ENCODE peak calls at places on chromosomes 2 and 18, in four cellular contexts. Z, Q, U and L are unnamed samples.

GRCh38 chr18:5294113-5294617 is 1.4 kb downstream of the ZBTB14 start:
- DNase-seq in U (peak), Q (no peak), Z (no peak), L (no peak)

GRCh38 chr18:25814841-25815458 is 275.5 kb downstream of the SS18 start:
- DNase-seq in U (no peak), Z (no peak), Q (no peak), L (peak)

GRCh38 chr18:37564796-37565137 is 831 bp downstream of the CELF4 start:
- DNase-seq in Q (no peak), Z (peak), U (peak), L (peak)

GRCh38 chr2:9261231-9261883 is 54.7 kb downstream of the ASAP2 start:
- DNase-seq in Z (no peak), U (no peak), Q (no peak), L (no peak)

GRCh38 chr2:10759151-10759714 is 37.8 kb downstream of the ATP6V1C2 start:
- DNase-seq in Z (no peak), U (no peak), Q (no peak), L (no peak)

GRCh38 chr2:189851174-189851826 is 67.0 kb downstream of the PMS1 start:
- DNase-seq in U (no peak), Q (no peak), Z (no peak), L (no peak)

GRCh38 chr2:5315512-5315911 is 376.7 kb upstream of the SOX11 start:
- DNase-seq in Z (peak), Q (no peak), U (no peak), L (no peak)

GRCh38 chr18:47737956-47738355 is 192.5 kb downstream of the SMAD2 start:
- DNase-seq in U (no peak), Z (no peak), Q (no peak), L (no peak)

GRCh38 chr2:20106746-20107145 is 55.3 kb upstream of the LAPTM4A start:
- DNase-seq in U (no peak), Q (no peak), Z (peak), L (no peak)

GRCh38 chr2:18614042-18614441 is 24.7 kb upstream of the NT5C1B start:
- DNase-seq in U (peak), Q (no peak), Z (no peak), L (no peak)

GRCh38 chr18:7334973-7335568 is 104.2 kb downstream of the LRRC30 start:
- DNase-seq in Q (no peak), U (no peak), Z (no peak), L (no peak)

GRCh38 chr18:7336616-7337015 is 105.7 kb downstream of the LRRC30 start:
- DNase-seq in Q (no peak), U (no peak), Z (no peak), L (no peak)

GRCh38 chr18:7329036-7329435 is 98.1 kb downstream of the LRRC30 start:
- DNase-seq in Z (no peak), Q (no peak), U (no peak), L (no peak)

GRCh38 chr18:7330041-7330440 is 99.2 kb downstream of the LRRC30 start:
- DNase-seq in Q (no peak), U (no peak), Z (no peak), L (no peak)

GRCh38 chr18:7333163-7333562 is 102.3 kb downstream of the LRRC30 start:
- DNase-seq in U (no peak), Z (no peak), Q (no peak), L (no peak)
- H3K4me3 ChIP-seq in U (no peak), Z (no peak), Q (no peak), L (no peak)

GRCh38 chr2:64609229-64609994 is 44.3 kb downstream of the SERTAD2 start:
- DNase-seq in U (peak), Q (peak), Z (no peak), L (no peak)
- H3K4me3 ChIP-seq in U (peak), Q (peak), Z (peak), L (peak)

DNA sequence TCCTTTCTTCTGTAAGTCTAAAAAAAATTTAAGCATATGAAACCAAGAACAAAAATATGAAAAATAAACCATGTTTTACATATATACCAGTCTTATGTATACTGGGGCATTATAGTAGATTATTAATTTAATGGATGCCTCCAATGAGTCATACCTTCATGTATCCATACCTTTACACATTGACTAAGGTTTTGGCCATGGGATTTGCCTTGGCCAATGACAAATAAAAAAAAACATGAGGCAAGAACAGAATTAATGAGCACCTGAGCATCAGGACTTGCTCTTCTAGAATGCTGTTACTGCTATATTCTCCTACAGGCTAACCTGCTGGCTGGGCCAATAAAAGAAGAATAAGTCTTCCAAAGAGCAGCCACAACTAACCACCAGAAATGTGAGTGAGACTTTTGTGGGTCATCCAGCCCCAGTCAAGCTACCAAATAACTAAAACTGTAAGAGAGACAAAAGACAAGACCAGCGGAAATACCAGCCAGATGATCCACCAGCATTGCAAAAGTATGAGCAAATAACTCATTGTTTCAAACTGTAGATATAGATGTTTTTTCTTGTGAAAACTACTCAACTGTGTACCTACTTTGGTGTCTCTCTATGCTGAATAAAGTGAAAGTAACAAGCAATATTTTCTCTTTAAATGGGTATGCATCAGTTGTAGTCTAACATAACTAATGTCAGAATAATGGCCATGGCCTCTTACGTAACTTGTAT is 749.6 kb upstream of the VRK2 start:
- DNase-seq in U (no peak), Z (no peak), Q (no peak), L (no peak)
- H3K4me3 ChIP-seq in U (no peak), Z (no peak), Q (no peak), L (no peak)

GRCh38 chr2:109133746-109134145 is 4.7 kb downstream of the SH3RF3 start:
- DNase-seq in Q (no peak), U (no peak), Z (no peak), L (no peak)

GRCh38 chr2:109129921-109130725 is 1.1 kb downstream of the SH3RF3 start:
- DNase-seq in Q (no peak), U (peak), Z (no peak), L (no peak)

GRCh38 chr2:109130726-109130995 is 1.7 kb downstream of the SH3RF3 start:
- DNase-seq in U (no peak), Q (no peak), Z (no peak), L (no peak)

GRCh38 chr2:109132626-109133025 is 3.6 kb downstream of the SH3RF3 start:
- DNase-seq in Q (no peak), U (no peak), Z (no peak), L (no peak)

DNA sequence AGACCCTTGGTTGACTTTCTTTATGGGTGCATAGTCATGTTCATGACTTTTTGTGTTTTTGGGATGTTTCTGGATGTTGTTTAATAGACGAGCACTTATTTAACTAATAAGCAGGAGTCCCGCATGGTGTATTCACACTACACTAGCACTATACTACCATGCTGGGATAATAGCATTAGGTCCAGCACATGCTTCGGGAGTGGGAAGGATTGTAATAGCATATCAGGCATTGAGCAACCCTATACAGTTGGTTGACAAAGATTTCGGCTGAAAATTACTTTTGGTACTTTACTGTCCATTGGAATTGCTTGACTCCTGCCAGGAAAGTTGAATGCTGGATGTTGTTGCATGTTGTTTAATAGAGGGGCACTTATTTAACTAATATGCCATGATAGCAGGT is 2.8 kb downstream of the SH3RF3 start:
- DNase-seq in Q (no peak), Z (no peak), U (no peak), L (no peak)
- H3K4me3 ChIP-seq in Q (no peak), Z (no peak), U (no peak), L (peak)